ENCODE peak calls at places on chromosome 12, in five cellular contexts. L is A549, D is gastrocnemius medialis, J is AG04450, V is PC-3. O is an unnamed sample.

GRCh38 chr12:56082967-56083366 is 3.0 kb downstream of the ERBB3 start:
- DNase-seq in L (no peak), V (no peak), J (no peak), D (no peak), O (no peak)

GRCh38 chr12:47995976-47996375 is 8.3 kb downstream of the COL2A1 start:
- DNase-seq in L (no peak), D (no peak), V (peak; percentile 60), J (peak; percentile 48), O (no peak)

GRCh38 chr12:59742831-59743230 is 147.0 kb downstream of the SLC16A7 start:
- DNase-seq in D (no peak), V (no peak), J (no peak), L (no peak), O (no peak)

GRCh38 chr12:52877242-52877641 is 27.6 kb downstream of the KRT8 start:
- DNase-seq in V (no peak), J (no peak), D (no peak), L (no peak), O (no peak)

GRCh38 chr12:132881853-132882252 is 5.6 kb downstream of the CHFR start:
- DNase-seq in L (no peak), V (no peak), D (no peak), J (peak; percentile 24), O (no peak)

GRCh38 chr12:96811083-96811482 is 96.0 kb upstream of the NEDD1 start:
- DNase-seq in V (peak; percentile 99), L (peak; percentile 28), D (no peak), J (peak; percentile 51), O (no peak)

GRCh38 chr12:114735680-114736374 is 51.9 kb upstream of the TBX3 start:
- DNase-seq in D (no peak), J (no peak), V (no peak), L (no peak), O (no peak)

GRCh38 chr12:81558031-81558430 is 201.1 kb downstream of the PPFIA2 start:
- DNase-seq in V (no peak), J (no peak), D (no peak), L (no peak), O (no peak)

GRCh38 chr12:51752490-51752889 is 96.0 kb downstream of the FIGNL2 start:
- DNase-seq in D (peak; percentile 44), V (peak; percentile 33), L (no peak), J (peak; percentile 60), O (no peak)

GRCh38 chr12:39047539-39048078 is 142.2 kb upstream of the CPNE8 start:
- DNase-seq in D (no peak), V (no peak), L (no peak), J (no peak), O (no peak)

DNA sequence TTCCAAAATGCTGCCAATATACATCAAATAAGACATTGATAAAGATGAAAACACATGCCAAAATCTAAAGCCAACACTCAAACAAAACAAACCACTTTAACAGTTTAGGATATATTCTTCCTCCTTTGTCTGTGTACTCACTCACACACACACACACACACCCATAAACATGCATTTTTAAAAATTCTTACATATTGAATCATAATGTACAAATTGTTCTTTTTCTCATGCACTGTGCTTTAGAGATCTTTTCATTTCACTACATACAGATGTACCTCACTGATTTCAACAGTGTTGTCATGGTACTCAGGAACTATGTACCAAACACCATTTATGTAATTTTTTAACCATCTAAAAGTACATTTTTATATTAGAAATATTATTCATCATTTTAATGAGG is 9.5 kb upstream of the RERG start:
- DNase-seq in D (no peak), V (no peak), L (no peak), J (no peak), O (no peak)
- H3K27ac ChIP-seq in D (no peak overlapping the region), V (no peak overlapping the region), L (no peak overlapping the region), J (no peak overlapping the region), O (no peak overlapping the region)

DNA sequence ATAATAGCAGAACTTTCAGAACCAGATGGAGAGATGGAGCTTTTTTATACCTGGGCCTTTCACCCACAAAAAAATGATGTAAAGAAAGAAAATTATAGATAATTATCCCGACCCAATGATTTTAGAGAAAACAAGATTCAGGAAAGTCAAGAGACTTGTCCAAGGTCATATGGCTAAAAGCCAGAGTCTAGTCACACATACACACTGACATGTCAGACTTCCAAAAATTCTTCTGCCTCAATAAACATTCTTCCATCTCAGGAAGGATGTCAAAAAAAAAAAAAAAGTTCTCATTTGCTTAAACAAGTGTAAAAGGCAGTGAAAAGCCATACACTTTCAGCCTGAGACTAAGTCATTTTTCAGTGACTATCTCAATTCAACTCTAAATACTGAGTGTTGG is 116.0 kb downstream of the PRICKLE1 start:
- DNase-seq in V (peak; percentile 35), J (no peak), D (no peak), L (no peak), O (no peak)
- H3K27ac ChIP-seq in V (no peak overlapping the region), J (no peak overlapping the region), D (no peak overlapping the region), L (no peak overlapping the region), O (no peak overlapping the region)

GRCh38 chr12:101356794-101357193 is 50.8 kb downstream of the ARL1 start:
- DNase-seq in V (no peak), L (no peak), J (no peak), D (no peak), O (no peak)

GRCh38 chr12:101361455-101361854 is 46.1 kb downstream of the ARL1 start:
- DNase-seq in L (no peak), J (no peak), D (no peak), V (no peak), O (no peak)
- H3K27ac ChIP-seq in L (no peak overlapping the region), J (no peak overlapping the region), D (no peak overlapping the region), V (no peak overlapping the region), O (no peak overlapping the region)

DNA sequence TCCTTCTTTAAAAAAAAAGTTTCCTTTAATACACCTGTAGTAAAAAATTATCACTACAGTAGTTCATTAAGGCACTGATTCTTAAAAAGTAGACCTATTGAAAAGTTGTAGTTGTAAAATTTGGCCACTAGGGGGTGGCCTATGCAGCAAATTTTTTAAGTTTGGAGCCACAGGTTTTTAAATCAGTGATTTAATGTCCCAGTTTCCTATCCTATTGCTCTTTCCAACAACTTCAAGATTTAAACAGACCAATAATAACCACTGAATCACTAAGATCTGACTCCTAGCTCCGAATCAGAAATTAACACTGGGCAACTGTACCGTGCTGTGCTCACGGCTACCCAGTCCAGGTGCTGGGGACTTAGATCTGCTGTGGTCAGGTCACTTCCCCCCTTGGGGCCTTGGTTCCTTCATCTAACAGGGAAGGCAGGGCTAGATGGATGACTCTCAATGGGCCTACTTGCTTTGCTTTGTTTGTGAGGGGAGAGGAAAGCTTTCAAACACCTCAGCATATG is 279.3 kb downstream of the MED13L start:
- DNase-seq in D (no peak), J (peak; percentile 27), L (peak; percentile 45), V (peak; percentile 81), O (peak; percentile 42)
- H3K27ac ChIP-seq in D (peak overlapping the region; percentile 51), J (no peak overlapping the region), L (peak overlapping the region; percentile 30), V (no peak overlapping the region), O (no peak overlapping the region)